ENCODE peak calls at places on chromosomes 12 and 14, in six cellular contexts. Z is stimulated activated naive CD4-positive, alpha-beta T cell; Q is stimulated activated CD8-positive, alpha-beta memory T cell treated with anti-CD3 and anti-CD28 coated beads, Interleukin-15, amount 100 ng/mL, for 24 hours; F is kidney tubule cell; O is left ventricle myocardium inferior; W is head of caudate nucleus. C is an unnamed sample.

GRCh38 chr12:51009038-51009437 is 17.1 kb downstream of the SLC11A2 start:
- DNase-seq in Z (peak), Q (no peak), F (peak), O (peak), W (peak), C (peak)

GRCh38 chr12:127649951-127650350 is 617.0 kb upstream of the TMEM132C start:
- DNase-seq in Z (no peak), Q (no peak), F (no peak), O (no peak), W (no peak), C (no peak)

GRCh38 chr14:47843236-47843635 is 167.8 kb upstream of the MDGA2 start:
- DNase-seq in Z (no peak), Q (no peak), F (no peak), O (no peak), W (no peak), C (no peak)

GRCh38 chr14:21317433-21317832 is 37.5 kb downstream of the RPGRIP1 start:
- DNase-seq in Z (no peak), Q (no peak), F (no peak), O (no peak), W (no peak), C (peak)

GRCh38 chr12:85661461-85662208 is 174.6 kb downstream of the RASSF9 start:
- DNase-seq in Z (no peak), Q (no peak), F (no peak), O (no peak), W (no peak), C (no peak)

GRCh38 chr12:121114806-121115205 is 17.9 kb upstream of the P2RX7 start:
- DNase-seq in Z (no peak), Q (no peak), F (no peak), O (no peak), W (no peak), C (no peak)

GRCh38 chr14:99744199-99744872 is 48.9 kb upstream of the EML1 start:
- DNase-seq in Z (no peak), Q (no peak), F (peak), O (no peak), W (no peak), C (no peak)

GRCh38 chr12:89192419-89192818 is 159.9 kb downstream of the DUSP6 start:
- DNase-seq in Z (no peak), Q (no peak), F (peak), O (no peak), W (no peak), C (no peak)

GRCh38 chr12:94127239-94128131 is 20.9 kb upstream of the PLXNC1 start:
- DNase-seq in Z (no peak), Q (no peak), F (no peak), O (no peak), W (no peak), C (peak)

GRCh38 chr14:34420547-34421150 is 41.4 kb downstream of the SPTSSA start:
- DNase-seq in Z (no peak), Q (no peak), F (no peak), O (no peak), W (no peak), C (no peak)

GRCh38 chr14:89351364-89351957 is 65.6 kb downstream of the FOXN3 start:
- DNase-seq in Z (peak), Q (no peak), F (no peak), O (no peak), W (no peak), C (no peak)

GRCh38 chr12:10362828-10363664 is 26.8 kb downstream of the KLRK1 start:
- DNase-seq in Z (no peak), Q (no peak), F (peak), O (no peak), W (no peak), C (peak)

GRCh38 chr14:51546603-51547258 is 105.0 kb upstream of the FRMD6 start:
- DNase-seq in Z (no peak), Q (no peak), F (no peak), O (no peak), W (no peak), C (no peak)

GRCh38 chr14:92646952-92647461 is 101.4 kb downstream of the LGMN start:
- DNase-seq in Z (no peak), Q (no peak), F (peak), O (no peak), W (no peak), C (no peak)

GRCh38 chr12:67299526-67299925 is 30.4 kb downstream of the CAND1 start:
- DNase-seq in Z (no peak), Q (no peak), F (no peak), O (no peak), W (no peak), C (no peak)